ENCODE peak calls at places on chromosome 19, in five cellular contexts. G is activated T-cell treated with anti-CD3 and anti-CD28 coated beads, Interleukin-2, amount 50 U/mL, for 1 hour; W is stimulated activated CD4-positive, alpha-beta T cell treated with anti-CD3 and anti-CD28 coated beads, Interleukin-1b, Interleukin-23, amount 100 ng/mL, for 1 hour; C is fibroblast of villous mesenchyme; T is esophagus squamous epithelium. Q is an unnamed sample.

GRCh38 chr19:47263169-47263560 is 6.8 kb downstream of the CCDC9 start:
- DNase-seq in W (no peak), T (no peak), C (no peak), G (no peak), Q (no peak)

GRCh38 chr19:55311397-55311796 is 13.7 kb downstream of the TMEM150B start:
- DNase-seq in C (no peak), G (no peak), W (no peak), T (no peak), Q (no peak)

GRCh38 chr19:15247107-15248014 is 15.1 kb upstream of the EPHX3 start:
- DNase-seq in G (no peak), C (peak; percentile 52), T (no peak), W (no peak), Q (no peak)

GRCh38 chr19:3658823-3659745 is 32.5 kb upstream of the CACTIN start:
- DNase-seq in T (no peak), G (no peak), C (no peak), W (no peak), Q (no peak)

GRCh38 chr19:3302755-3303154 is 63.6 kb upstream of the NFIC start:
- DNase-seq in G (no peak), T (no peak), C (no peak), W (no peak), Q (no peak)

GRCh38 chr19:7101498-7102253 is 32.2 kb downstream of the ZNF557 start:
- DNase-seq in G (peak; percentile 39), T (no peak), C (no peak), W (no peak), Q (no peak)

GRCh38 chr19:58294743-58295374 is 10.3 kb upstream of the ERVK3-1 start:
- DNase-seq in C (no peak), T (no peak), W (no peak), G (no peak), Q (no peak)

GRCh38 chr19:2180114-2180513 is 16.4 kb downstream of the DOT1L start:
- DNase-seq in G (no peak), C (no peak), W (no peak), T (no peak), Q (no peak)

GRCh38 chr19:15154002-15154612 is 46.7 kb downstream of the NOTCH3 start:
- DNase-seq in G (no peak), C (peak; percentile 57), T (no peak), W (no peak), Q (no peak)